ENCODE peak calls at places on chromosome 21, in eight cellular contexts. One of them, this sample, is unnamed.

GRCh38 chr21:41626038-41626437 is 118.1 kb upstream of the TMPRSS2 start:
- DNase-seq in neural progenitor cell: no peak
- DNase-seq in iris pigment epithelial cell: no peak
- DNase-seq in lung microvascular endothelial cell: no peak
- DNase-seq in Caco-2: no peak
- DNase-seq in ureter: no peak
- DNase-seq in H7: no peak
- DNase-seq in amniotic stem cell: no peak
- DNase-seq in this sample: no peak

GRCh38 chr21:38326899-38327298 is 70.1 kb downstream of the KCNJ15 start:
- DNase-seq in iris pigment epithelial cell: no peak
- DNase-seq in ureter: no peak
- DNase-seq in neural progenitor cell: no peak
- DNase-seq in H7: no peak
- DNase-seq in Caco-2: no peak
- DNase-seq in amniotic stem cell: no peak
- DNase-seq in lung microvascular endothelial cell: no peak
- DNase-seq in this sample: no peak

GRCh38 chr21:45982256-45982757 is 737 bp downstream of the COL6A1 start:
- DNase-seq in H7: peak; percentile 78
- DNase-seq in neural progenitor cell: peak; percentile 54
- DNase-seq in amniotic stem cell: no peak
- DNase-seq in lung microvascular endothelial cell: no peak
- DNase-seq in iris pigment epithelial cell: no peak
- DNase-seq in ureter: no peak
- DNase-seq in Caco-2: peak; percentile 39
- DNase-seq in this sample: no peak

GRCh38 chr21:44644878-44645277 is 1.3 kb upstream of the KRTAP10-11 start:
- DNase-seq in ureter: no peak
- DNase-seq in lung microvascular endothelial cell: no peak
- DNase-seq in iris pigment epithelial cell: no peak
- DNase-seq in neural progenitor cell: no peak
- DNase-seq in H7: no peak
- DNase-seq in Caco-2: no peak
- DNase-seq in amniotic stem cell: no peak
- DNase-seq in this sample: no peak

GRCh38 chr21:43352568-43353281 is 74.2 kb downstream of the SIK1 start:
- DNase-seq in amniotic stem cell: no peak
- DNase-seq in Caco-2: peak; percentile 59
- DNase-seq in iris pigment epithelial cell: peak; percentile 44
- DNase-seq in H7: no peak
- DNase-seq in ureter: no peak
- DNase-seq in neural progenitor cell: no peak
- DNase-seq in lung microvascular endothelial cell: peak; percentile 43
- DNase-seq in this sample: peak; percentile 76

GRCh38 chr21:36818051-36818450 is 119.1 kb downstream of the SIM2 start:
- DNase-seq in neural progenitor cell: peak; percentile 68
- DNase-seq in ureter: no peak
- DNase-seq in amniotic stem cell: no peak
- DNase-seq in H7: no peak
- DNase-seq in lung microvascular endothelial cell: no peak
- DNase-seq in Caco-2: no peak
- DNase-seq in iris pigment epithelial cell: no peak
- DNase-seq in this sample: no peak

GRCh38 chr21:38758815-38759214 is 46.9 kb upstream of the ETS2 start:
- DNase-seq in amniotic stem cell: no peak
- DNase-seq in lung microvascular endothelial cell: no peak
- DNase-seq in Caco-2: no peak
- DNase-seq in H7: no peak
- DNase-seq in ureter: no peak
- DNase-seq in iris pigment epithelial cell: peak; percentile 30
- DNase-seq in neural progenitor cell: no peak
- DNase-seq in this sample: no peak

GRCh38 chr21:33109574-33110339 is 39.8 kb downstream of the OLIG1 start:
- DNase-seq in amniotic stem cell: no peak
- DNase-seq in lung microvascular endothelial cell: no peak
- DNase-seq in iris pigment epithelial cell: no peak
- DNase-seq in Caco-2: no peak
- DNase-seq in neural progenitor cell: peak; percentile 70
- DNase-seq in H7: peak; percentile 86
- DNase-seq in ureter: no peak
- DNase-seq in this sample: no peak

GRCh38 chr21:43585924-43586411 is 73.3 kb downstream of the HSF2BP start:
- DNase-seq in neural progenitor cell: peak; percentile 79
- DNase-seq in H7: no peak
- DNase-seq in Caco-2: peak; percentile 88
- DNase-seq in lung microvascular endothelial cell: peak; percentile 98
- DNase-seq in ureter: peak; percentile 81
- DNase-seq in amniotic stem cell: peak; percentile 86
- DNase-seq in iris pigment epithelial cell: peak; percentile 100
- DNase-seq in this sample: peak; percentile 83

GRCh38 chr21:35197191-35197590 is 148.1 kb upstream of the RUNX1 start:
- DNase-seq in iris pigment epithelial cell: peak; percentile 67
- DNase-seq in ureter: no peak
- DNase-seq in Caco-2: no peak
- DNase-seq in lung microvascular endothelial cell: no peak
- DNase-seq in H7: no peak
- DNase-seq in neural progenitor cell: no peak
- DNase-seq in amniotic stem cell: no peak
- DNase-seq in this sample: no peak

GRCh38 chr21:45513003-45513706 is 29.1 kb downstream of the SLC19A1 start:
- DNase-seq in iris pigment epithelial cell: no peak
- DNase-seq in H7: no peak
- DNase-seq in lung microvascular endothelial cell: no peak
- DNase-seq in amniotic stem cell: no peak
- DNase-seq in ureter: peak; percentile 83
- DNase-seq in Caco-2: peak; percentile 42
- DNase-seq in neural progenitor cell: no peak
- DNase-seq in this sample: no peak